ENCODE peak calls at places on chromosomes 12 and 14, in seven cellular contexts. G is H7; R is adrenal gland; K is amniotic stem cell; H is stimulated activated CD8-positive, alpha-beta memory T cell treated with anti-CD3 and anti-CD28 coated beads, Interleukin-4, amount 100 ng/mL, for 4 hours; Z is NCI-H1105; C is hippocampal formation. J is an unnamed sample.

GRCh38 chr12:43099691-43100163 is 452.3 kb downstream of the ADAMTS20 start:
- DNase-seq in G (no peak), R (no peak), K (no peak), H (no peak), Z (peak; percentile 1), C (no peak), J (no peak)

GRCh38 chr12:125105600-125105999 is 40.4 kb downstream of the AACS start:
- DNase-seq in G (no peak), R (no peak), K (no peak), H (no peak), Z (no peak), C (no peak), J (no peak)

GRCh38 chr12:131701705-131702572 is 9.0 kb upstream of the SFSWAP start:
- DNase-seq in G (peak; percentile 55), R (no peak), K (no peak), H (no peak), Z (no peak), C (no peak), J (no peak)

GRCh38 chr12:114975283-114975973 is 291.5 kb upstream of the TBX3 start:
- DNase-seq in G (no peak), R (no peak), K (no peak), H (no peak), Z (no peak), C (no peak), J (no peak)

GRCh38 chr12:12599750-12600643 is 11.7 kb upstream of the CREBL2 start:
- DNase-seq in G (no peak), R (no peak), K (no peak), H (no peak), Z (no peak), C (no peak), J (no peak)

GRCh38 chr12:102479984-102480383 is 379 bp downstream of the IGF1 start:
- DNase-seq in G (no peak), R (no peak), K (no peak), H (no peak), Z (no peak), C (no peak), J (no peak)

GRCh38 chr12:126027816-126028215 is 962.6 kb downstream of the AACS start:
- DNase-seq in G (no peak), R (no peak), K (no peak), H (no peak), Z (no peak), C (no peak), J (no peak)

GRCh38 chr12:58413794-58414193 is 472.4 kb downstream of the ATP23 start:
- DNase-seq in G (no peak), R (no peak), K (no peak), H (no peak), Z (no peak), C (no peak), J (no peak)

GRCh38 chr12:76029982-76030377 is 1.6 kb downstream of the PHLDA1 start:
- DNase-seq in G (peak; percentile 59), R (no peak), K (no peak), H (no peak), Z (no peak), C (peak; percentile 1), J (no peak)

GRCh38 chr12:132018193-132018916 is 68.6 kb downstream of the EP400 start:
- DNase-seq in G (no peak), R (no peak), K (no peak), H (no peak), Z (no peak), C (no peak), J (no peak)

GRCh38 chr12:76782440-76782996 is 18.6 kb downstream of the ZDHHC17 start:
- DNase-seq in G (no peak), R (no peak), K (no peak), H (no peak), Z (no peak), C (no peak), J (no peak)

GRCh38 chr12:120047072-120047471 is 58.0 kb downstream of the BICDL1 start:
- DNase-seq in G (no peak), R (no peak), K (no peak), H (no peak), Z (no peak), C (no peak), J (no peak)

GRCh38 chr12:95721320-95721719 is 69.2 kb downstream of the NTN4 start:
- DNase-seq in G (no peak), R (no peak), K (no peak), H (no peak), Z (no peak), C (no peak), J (no peak)

GRCh38 chr14:50783542-50783941 is 47.4 kb downstream of the NIN start:
- DNase-seq in G (no peak), R (no peak), K (no peak), H (no peak), Z (no peak), C (no peak), J (no peak)

GRCh38 chr14:68210729-68211299 is 391.2 kb downstream of the RAD51B start:
- DNase-seq in G (no peak), R (peak; percentile 34), K (peak; percentile 78), H (no peak), Z (no peak), C (no peak), J (no peak)

GRCh38 chr12:55797068-55797467 is 20.5 kb downstream of the SARNP start:
- DNase-seq in G (peak; percentile 50), R (no peak), K (no peak), H (no peak), Z (no peak), C (peak; percentile 3), J (no peak)

J was measured in cortex of kidney.